ENCODE peak calls at places on chromosomes 7 and 10, in six cellular contexts. One of them, this sample, is unnamed.

GRCh38 chr10:99593312-99593711 is 26.9 kb downstream of the SLC25A28 start:
- DNase-seq in CD4-positive, alpha-beta T cell: no peak
- DNase-seq in activated CD4-positive, CD25-positive, alpha-beta regulatory T cell treated with anti-CD3 and anti-CD28 coated beads, Interleukin-2, amount 50 U/mL, for 72 hours: no peak
- DNase-seq in heart left ventricle: no peak
- DNase-seq in AML-193: no peak
- DNase-seq in GF-D8: no peak
- DNase-seq in this sample: peak

GRCh38 chr10:116845823-116846222 is 3.5 kb upstream of the ENO4 start:
- DNase-seq in CD4-positive, alpha-beta T cell: no peak
- DNase-seq in activated CD4-positive, CD25-positive, alpha-beta regulatory T cell treated with anti-CD3 and anti-CD28 coated beads, Interleukin-2, amount 50 U/mL, for 72 hours: no peak
- DNase-seq in heart left ventricle: no peak
- DNase-seq in AML-193: no peak
- DNase-seq in GF-D8: no peak
- DNase-seq in this sample: no peak

GRCh38 chr7:121137580-121137979 is 149.1 kb downstream of the CPED1 start:
- DNase-seq in CD4-positive, alpha-beta T cell: no peak
- DNase-seq in activated CD4-positive, CD25-positive, alpha-beta regulatory T cell treated with anti-CD3 and anti-CD28 coated beads, Interleukin-2, amount 50 U/mL, for 72 hours: no peak
- DNase-seq in heart left ventricle: no peak
- DNase-seq in AML-193: no peak
- DNase-seq in GF-D8: no peak
- DNase-seq in this sample: no peak

GRCh38 chr7:45192546-45193177 is 35.1 kb downstream of the RAMP3 start:
- DNase-seq in CD4-positive, alpha-beta T cell: no peak
- DNase-seq in activated CD4-positive, CD25-positive, alpha-beta regulatory T cell treated with anti-CD3 and anti-CD28 coated beads, Interleukin-2, amount 50 U/mL, for 72 hours: no peak
- DNase-seq in heart left ventricle: no peak
- DNase-seq in AML-193: peak
- DNase-seq in GF-D8: peak
- DNase-seq in this sample: no peak

GRCh38 chr7:98785929-98786571 is 83.8 kb downstream of the TMEM130 start:
- DNase-seq in CD4-positive, alpha-beta T cell: no peak
- DNase-seq in activated CD4-positive, CD25-positive, alpha-beta regulatory T cell treated with anti-CD3 and anti-CD28 coated beads, Interleukin-2, amount 50 U/mL, for 72 hours: no peak
- DNase-seq in heart left ventricle: no peak
- DNase-seq in AML-193: no peak
- DNase-seq in GF-D8: no peak
- DNase-seq in this sample: no peak

GRCh38 chr7:47386273-47386820 is 195.6 kb downstream of the TNS3 start:
- DNase-seq in CD4-positive, alpha-beta T cell: no peak
- DNase-seq in activated CD4-positive, CD25-positive, alpha-beta regulatory T cell treated with anti-CD3 and anti-CD28 coated beads, Interleukin-2, amount 50 U/mL, for 72 hours: no peak
- DNase-seq in heart left ventricle: no peak
- DNase-seq in AML-193: no peak
- DNase-seq in GF-D8: no peak
- DNase-seq in this sample: no peak

GRCh38 chr10:92123031-92123450 is 167.8 kb downstream of the CPEB3 start:
- DNase-seq in CD4-positive, alpha-beta T cell: no peak
- DNase-seq in activated CD4-positive, CD25-positive, alpha-beta regulatory T cell treated with anti-CD3 and anti-CD28 coated beads, Interleukin-2, amount 50 U/mL, for 72 hours: no peak
- DNase-seq in heart left ventricle: no peak
- DNase-seq in AML-193: no peak
- DNase-seq in GF-D8: no peak
- DNase-seq in this sample: peak

GRCh38 chr7:28328161-28328560 is 84.2 kb upstream of the CREB5 start:
- DNase-seq in CD4-positive, alpha-beta T cell: no peak
- DNase-seq in activated CD4-positive, CD25-positive, alpha-beta regulatory T cell treated with anti-CD3 and anti-CD28 coated beads, Interleukin-2, amount 50 U/mL, for 72 hours: no peak
- DNase-seq in heart left ventricle: no peak
- DNase-seq in AML-193: no peak
- DNase-seq in GF-D8: no peak
- DNase-seq in this sample: no peak

GRCh38 chr10:99395750-99396445 is 34.5 kb downstream of the GOT1 start:
- DNase-seq in CD4-positive, alpha-beta T cell: no peak
- DNase-seq in activated CD4-positive, CD25-positive, alpha-beta regulatory T cell treated with anti-CD3 and anti-CD28 coated beads, Interleukin-2, amount 50 U/mL, for 72 hours: no peak
- DNase-seq in heart left ventricle: no peak
- DNase-seq in AML-193: no peak
- DNase-seq in GF-D8: no peak
- DNase-seq in this sample: no peak

This sample was measured in pancreas.